ENCODE peak calls at places on chromosomes 13 and 19, in nine cellular contexts. P is activated T-helper 1 cell treated with anti-CD3 and anti-CD28 coated beads, Interleukin-2, amount 50 U/mL, for 16 hours; L is stimulated activated CD8-positive, alpha-beta memory T cell treated with anti-CD3 and anti-CD28 coated beads, Interleukin-15, amount 100 ng/mL, for 24 hours; O is DMS153; H is GM12865; I is T follicular helper cell; Z is right atrium auricular region; V is hippocampal formation; N is activated CD4-positive, CD25-positive, alpha-beta regulatory T cell. C is an unnamed sample.

GRCh38 chr13:50712469-50712868 is 131.0 kb downstream of the DLEU7 start:
- DNase-seq in P (no peak), L (no peak), O (no peak), H (no peak), I (no peak), Z (no peak), V (peak; percentile 30), N (no peak), C (no peak)

GRCh38 chr19:5057860-5058259 is 88.9 kb downstream of the KDM4B start:
- DNase-seq in P (no peak), L (no peak), O (no peak), H (peak; percentile 18), I (no peak), Z (no peak), V (no peak), N (no peak), C (no peak)

GRCh38 chr19:39265321-39265916 is 2.8 kb upstream of the IFNL2 start:
- DNase-seq in P (no peak), L (no peak), O (peak; percentile 10), H (no peak), I (no peak), Z (no peak), V (no peak), N (no peak), C (no peak)

GRCh38 chr13:71922191-71922590 is 55.2 kb upstream of the DACH1 start:
- DNase-seq in P (no peak), L (no peak), O (no peak), H (no peak), I (no peak), Z (no peak), V (no peak), N (no peak), C (peak; percentile 85)

GRCh38 chr19:14772467-14772866 is 5.9 kb downstream of the ADGRE2 start:
- DNase-seq in P (no peak), L (no peak), O (no peak), H (no peak), I (no peak), Z (no peak), V (no peak), N (no peak), C (no peak)

GRCh38 chr19:3964256-3965194 is 6.4 kb downstream of the DAPK3 start:
- DNase-seq in P (no peak), L (no peak), O (no peak), H (no peak), I (no peak), Z (no peak), V (no peak), N (no peak), C (no peak)

GRCh38 chr13:46666727-46667456 is 113.9 kb downstream of the LRCH1 start:
- DNase-seq in P (no peak), L (no peak), O (no peak), H (peak; percentile 33), I (no peak), Z (no peak), V (no peak), N (no peak), C (no peak)

GRCh38 chr13:25731037-25731436 is 320.8 kb downstream of the SHISA2 start:
- DNase-seq in P (no peak), L (no peak), O (no peak), H (no peak), I (no peak), Z (no peak), V (no peak), N (no peak), C (no peak)

GRCh38 chr13:50917572-50917971 is 8.0 kb downstream of the RNASEH2B start:
- DNase-seq in P (no peak), L (no peak), O (no peak), H (no peak), I (no peak), Z (no peak), V (no peak), N (no peak), C (no peak)

GRCh38 chr19:41771410-41771809 is 16.1 kb downstream of the CEACAM6 start:
- DNase-seq in P (no peak), L (no peak), O (no peak), H (no peak), I (no peak), Z (no peak), V (no peak), N (no peak), C (no peak)

GRCh38 chr19:32480321-32480720 is 74.8 kb downstream of the DPY19L3 start:
- DNase-seq in P (no peak), L (no peak), O (no peak), H (no peak), I (no peak), Z (no peak), V (no peak), N (no peak), C (no peak)

C was measured in OCI-M1.